ENCODE peak calls at places on chromosome 12, in four cellular contexts. F is HepG2, G is WTC11, Q is K562. X is an unnamed sample.
A peak's percentile ranks its signal among the peaks of the same experiment; 100 is the strongest.

GRCh38 chr12:112029326-112029725 is 16.1 kb downstream of the ERP29 start:
- DNase-seq in G (no peak), Q (no peak), F (no peak), X (no peak)

GRCh38 chr12:117968826-117969659 is at the start of gene KSR2:
- DNase-seq in F (peak; percentile 13), G (peak; percentile 90), Q (peak; percentile 18), X (no peak)

GRCh38 chr12:101746661-101747060 is 7.4 kb upstream of the SYCP3 start:
- DNase-seq in F (no peak), Q (no peak), G (no peak), X (no peak)

GRCh38 chr12:59980491-59980890 is 384.7 kb downstream of the SLC16A7 start:
- DNase-seq in G (no peak), F (no peak), Q (no peak), X (no peak)

GRCh38 chr12:89793946-89794345 is 85.3 kb upstream of the ATP2B1 start:
- DNase-seq in F (no peak), G (no peak), Q (no peak), X (no peak)

GRCh38 chr12:3885179-3886094 is 12.2 kb upstream of the PARP11 start:
- DNase-seq in Q (no peak), G (no peak), F (peak; percentile 36), X (no peak)

GRCh38 chr12:77382096-77382742 is 316.9 kb upstream of the E2F7 start:
- DNase-seq in Q (no peak), F (no peak), G (no peak), X (no peak)

GRCh38 chr12:89314060-89314761 is 38.1 kb downstream of the DUSP6 start:
- DNase-seq in G (no peak), F (no peak), Q (no peak), X (no peak)

GRCh38 chr12:1877169-1877878 is 41.1 kb downstream of the CACNA2D4 start:
- DNase-seq in Q (no peak), F (peak; percentile 13), G (no peak), X (no peak)

GRCh38 chr12:8449293-8449944 is 6.3 kb upstream of the CLEC6A start:
- DNase-seq in G (no peak), Q (no peak), F (no peak), X (peak; percentile 27)

GRCh38 chr12:1581973-1582708 is 12.2 kb downstream of the FBXL14 start:
- DNase-seq in G (no peak), Q (no peak), F (no peak), X (no peak)

GRCh38 chr12:74899031-74899829 is 310.4 kb downstream of the KCNC2 start:
- DNase-seq in Q (no peak), F (no peak), G (no peak), X (no peak)

GRCh38 chr12:20300457-20300856 is 67.9 kb upstream of the PDE3A start:
- DNase-seq in F (no peak), G (no peak), Q (no peak), X (no peak)

GRCh38 chr12:85874064-85874463 is at the start of gene NTS:
- DNase-seq in Q (no peak), G (no peak), F (no peak), X (no peak)

GRCh38 chr12:129788506-129788905 is 115.3 kb downstream of the TMEM132D start:
- DNase-seq in F (no peak), Q (no peak), G (no peak), X (no peak)

GRCh38 chr12:34598352-34598827 is 576.1 kb downstream of the ALG10 start:
- DNase-seq in G (no peak), F (no peak), Q (no peak), X (no peak)

DNA sequence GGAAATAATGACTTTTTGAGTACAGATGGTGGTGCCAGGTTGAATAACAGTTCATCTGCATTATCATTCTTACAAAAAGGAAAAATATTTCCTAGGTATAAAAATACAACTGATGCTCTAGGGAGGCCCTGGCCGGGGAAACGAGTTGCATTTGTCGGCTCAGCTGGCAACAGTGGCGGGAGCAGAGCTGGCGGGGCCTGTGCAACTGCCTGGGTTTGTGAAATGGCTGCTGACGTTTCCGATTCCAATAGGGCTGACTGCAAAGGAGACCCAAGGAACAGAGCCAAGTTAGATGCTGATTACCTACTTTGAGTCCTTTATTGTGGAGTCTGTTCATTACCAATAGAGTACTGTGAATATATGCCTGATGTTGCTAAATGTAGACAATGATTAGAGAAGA is 25.7 kb upstream of the PHLDA1 start:
- DNase-seq in G (no peak), F (no peak), Q (no peak), X (no peak)
- TF ChIP-seq TCF7 in G (no peak), F (no peak), Q (no peak), X (no peak)

GRCh38 chr12:40825156-40825555 is 132.9 kb downstream of the CNTN1 start:
- DNase-seq in G (no peak), Q (no peak), F (no peak), X (no peak)

GRCh38 chr12:40819427-40820108 is 127.3 kb downstream of the CNTN1 start:
- DNase-seq in Q (no peak), F (no peak), G (peak; percentile 77), X (no peak)

GRCh38 chr12:40820794-40821484 is 128.7 kb downstream of the CNTN1 start:
- DNase-seq in F (no peak), Q (no peak), G (no peak), X (no peak)
- TF ChIP-seq TCF7 in F (no peak), Q (no peak), G (no peak), X (no peak)

GRCh38 chr12:108623577-108623976 is 10.1 kb downstream of the SELPLG start:
- DNase-seq in G (no peak), F (no peak), Q (no peak), X (no peak)

GRCh38 chr12:108621161-108621560 is 12.5 kb downstream of the SELPLG start:
- DNase-seq in G (no peak), F (no peak), Q (no peak), X (no peak)

GRCh38 chr12:108622921-108623514 is 10.7 kb downstream of the SELPLG start:
- DNase-seq in Q (no peak), F (no peak), G (no peak), X (no peak)

GRCh38 chr12:108620236-108620879 is 13.3 kb downstream of the SELPLG start:
- DNase-seq in F (peak; percentile 71), Q (no peak), G (no peak), X (no peak)

DNA sequence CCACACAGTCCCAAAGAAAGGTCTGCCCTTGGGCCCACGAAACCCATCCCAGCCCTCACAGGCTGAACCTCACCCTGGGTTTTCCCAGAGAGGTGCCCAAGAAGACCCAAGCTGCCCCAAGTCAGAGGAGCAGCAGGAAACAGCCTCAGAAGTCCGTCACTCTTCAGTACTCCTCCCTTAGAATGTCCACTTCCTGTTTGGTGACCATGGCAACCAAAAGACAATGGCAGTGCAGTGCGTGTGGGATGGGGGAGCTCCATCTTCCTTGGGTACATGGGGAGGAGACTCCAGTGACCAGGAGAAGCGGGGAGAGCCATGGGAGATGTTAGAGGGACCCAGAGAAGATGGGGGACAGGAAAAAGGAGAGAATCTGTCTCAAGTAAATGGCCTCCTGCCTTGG is 11.3 kb downstream of the SELPLG start:
- DNase-seq in F (peak; percentile 49), G (no peak), Q (no peak), X (no peak)
- TF ChIP-seq TCF7 in F (no peak), G (no peak), Q (no peak), X (no peak)

GRCh38 chr12:119802472-119802871 is 74.6 kb downstream of the CIT start:
- DNase-seq in Q (no peak), G (no peak), F (no peak), X (no peak)
- TF ChIP-seq TCF7 in Q (no peak), G (no peak), F (no peak), X (no peak)

GRCh38 chr12:72493390-72493789 is 221.2 kb downstream of the TRHDE start:
- DNase-seq in F (no peak), G (no peak), Q (no peak), X (no peak)
- TF ChIP-seq TCF7 in F (no peak), G (no peak), Q (no peak), X (no peak)

GRCh38 chr12:114691810-114692557 is 8.0 kb upstream of the TBX3 start:
- DNase-seq in F (no peak), G (no peak), Q (no peak), X (no peak)
- TF ChIP-seq TCF7 in F (no peak), G (no peak), Q (no peak), X (no peak)